ENCODE peak calls at places on chromosomes 4 and X, in eight cellular contexts. P is hepatocyte, K is lower lobe of right lung, B is Karpas-422, L is lung, M is GM12864, G is aorta, F is upper lobe of left lung. R is an unnamed sample.

GRCh38 chrX:70908541-70908940 is at the start of gene TEX11:
- DNase-seq in P (no peak), K (no peak), B (no peak), L (no peak), M (no peak), G (no peak), F (no peak), R (no peak)

GRCh38 chrX:19089555-19090040 is 32.7 kb downstream of the ADGRG2 start:
- DNase-seq in P (no peak), K (no peak), B (no peak), L (no peak), M (no peak), G (no peak), F (no peak), R (no peak)

GRCh38 chr4:155559915-155560314 is 106.7 kb upstream of the GUCY1A1 start:
- DNase-seq in P (no peak), K (no peak), B (no peak), L (no peak), M (no peak), G (no peak), F (no peak), R (peak)

GRCh38 chr4:170391066-170391754 is 301.5 kb upstream of the AADAT start:
- DNase-seq in P (no peak), K (no peak), B (no peak), L (no peak), M (no peak), G (no peak), F (no peak), R (peak)

GRCh38 chr4:85474818-85475630 is at the start of gene ARHGAP24:
- DNase-seq in P (peak), K (peak), B (peak), L (peak), M (peak), G (peak), F (peak), R (peak)

GRCh38 chr4:6198768-6199343 is 1.5 kb downstream of the JAKMIP1 start:
- DNase-seq in P (no peak), K (no peak), B (no peak), L (no peak), M (no peak), G (no peak), F (peak), R (no peak)

GRCh38 chr4:2871911-2872310 is 28.3 kb downstream of the ADD1 start:
- DNase-seq in P (no peak), K (no peak), B (no peak), L (no peak), M (no peak), G (no peak), F (no peak), R (no peak)

GRCh38 chr4:37385424-37385823 is 140.9 kb downstream of the NWD2 start:
- DNase-seq in P (no peak), K (no peak), B (no peak), L (no peak), M (no peak), G (no peak), F (no peak), R (no peak)

GRCh38 chr4:88792268-88792781 is 94.7 kb upstream of the NAP1L5 start:
- DNase-seq in P (peak), K (no peak), B (no peak), L (no peak), M (no peak), G (no peak), F (no peak), R (peak)

GRCh38 chr4:55036405-55036804 is 89.0 kb downstream of the KDR start:
- DNase-seq in P (no peak), K (no peak), B (no peak), L (no peak), M (no peak), G (no peak), F (no peak), R (no peak)

GRCh38 chr4:41514765-41515481 is 23.0 kb upstream of the LIMCH1 start:
- DNase-seq in P (no peak), K (no peak), B (no peak), L (no peak), M (no peak), G (no peak), F (no peak), R (no peak)

GRCh38 chr4:78119698-78120097 is 62.6 kb downstream of the FRAS1 start:
- DNase-seq in P (no peak), K (no peak), B (no peak), L (no peak), M (no peak), G (no peak), F (no peak), R (peak)

GRCh38 chr4:147842573-147842972 is 110.7 kb downstream of the ARHGAP10 start:
- DNase-seq in P (no peak), K (no peak), B (no peak), L (no peak), M (no peak), G (no peak), F (no peak), R (no peak)

GRCh38 chr4:72077346-72077745 is 45.5 kb downstream of the NPFFR2 start:
- DNase-seq in P (no peak), K (no peak), B (no peak), L (no peak), M (no peak), G (no peak), F (no peak), R (no peak)

GRCh38 chr4:36870121-36870520 is 374.4 kb upstream of the NWD2 start:
- DNase-seq in P (no peak), K (no peak), B (no peak), L (no peak), M (no peak), G (no peak), F (no peak), R (no peak)

GRCh38 chrX:139931646-139932076 is 1.2 kb downstream of the ATP11C start:
- DNase-seq in P (no peak), K (no peak), B (no peak), L (no peak), M (no peak), G (no peak), F (no peak), R (no peak)

GRCh38 chr4:73740353-73740778 is at the start of gene CXCL8:
- DNase-seq in P (peak), K (peak), B (no peak), L (peak), M (no peak), G (peak), F (no peak), R (peak)

GRCh38 chr4:108492816-108493595 is 127.4 kb upstream of the RPL34 start:
- DNase-seq in P (peak), K (no peak), B (peak), L (no peak), M (no peak), G (no peak), F (no peak), R (peak)

GRCh38 chrX:130094712-130095111 is 15.6 kb downstream of the ELF4 start:
- DNase-seq in P (no peak), K (no peak), B (no peak), L (no peak), M (no peak), G (no peak), F (no peak), R (no peak)

GRCh38 chr4:138889216-138889615 is 126.4 kb upstream of the NOCT start:
- DNase-seq in P (no peak), K (no peak), B (no peak), L (no peak), M (no peak), G (no peak), F (no peak), R (no peak)

GRCh38 chr4:57905965-57906364 is 795.8 kb upstream of the IGFBP7 start:
- DNase-seq in P (no peak), K (no peak), B (no peak), L (no peak), M (no peak), G (no peak), F (no peak), R (no peak)

GRCh38 chr4:71550220-71551190 is 211.7 kb downstream of the SLC4A4 start:
- DNase-seq in P (peak), K (no peak), B (no peak), L (no peak), M (no peak), G (no peak), F (no peak), R (peak)

GRCh38 chr4:172601195-172601594 is 567.4 kb upstream of the GALNT7 start:
- DNase-seq in P (no peak), K (no peak), B (no peak), L (no peak), M (no peak), G (no peak), F (no peak), R (no peak)

GRCh38 chr4:140568507-140569306 is at the start of gene UCP1:
- DNase-seq in P (peak), K (peak), B (no peak), L (no peak), M (no peak), G (peak), F (peak), R (no peak)

GRCh38 chr4:128502818-128503527 is 215.4 kb upstream of the PGRMC2 start:
- DNase-seq in P (no peak), K (no peak), B (no peak), L (no peak), M (no peak), G (no peak), F (no peak), R (no peak)

GRCh38 chr4:138659041-138659565 is 356.5 kb upstream of the NOCT start:
- DNase-seq in P (no peak), K (no peak), B (no peak), L (no peak), M (no peak), G (no peak), F (no peak), R (no peak)

GRCh38 chr4:20428410-20429160 is 176.9 kb downstream of the SLIT2 start:
- DNase-seq in P (no peak), K (no peak), B (peak), L (no peak), M (no peak), G (no peak), F (no peak), R (no peak)

GRCh38 chr4:24067781-24068193 is 177.9 kb upstream of the PPARGC1A start:
- DNase-seq in P (peak), K (no peak), B (no peak), L (no peak), M (no peak), G (no peak), F (no peak), R (peak)

GRCh38 chrX:104318330-104319009 is 63.7 kb upstream of the ESX1 start:
- DNase-seq in P (peak), K (no peak), B (no peak), L (no peak), M (no peak), G (no peak), F (no peak), R (peak)

GRCh38 chrX:55356609-55357008 is 91.9 kb upstream of the PAGE3 start:
- DNase-seq in P (no peak), K (no peak), B (no peak), L (no peak), M (no peak), G (no peak), F (no peak), R (no peak)

GRCh38 chrX:103794117-103794516 is 17.5 kb downstream of the PLP1 start:
- DNase-seq in P (no peak), K (no peak), B (no peak), L (no peak), M (no peak), G (no peak), F (no peak), R (no peak)

GRCh38 chr4:183350317-183351071 is 28.3 kb upstream of the CLDN24 start:
- DNase-seq in P (no peak), K (no peak), B (no peak), L (no peak), M (no peak), G (no peak), F (peak), R (peak)

GRCh38 chr4:6142935-6143602 is 57.3 kb downstream of the JAKMIP1 start:
- DNase-seq in P (no peak), K (no peak), B (no peak), L (no peak), M (no peak), G (no peak), F (no peak), R (no peak)

GRCh38 chr4:82957045-82957444 is 53.6 kb downstream of the LIN54 start:
- DNase-seq in P (no peak), K (no peak), B (peak), L (no peak), M (peak), G (no peak), F (no peak), R (no peak)

GRCh38 chr4:38131371-38132139 is 171.4 kb downstream of the PTTG2 start:
- DNase-seq in P (peak), K (no peak), B (no peak), L (no peak), M (peak), G (no peak), F (no peak), R (no peak)

GRCh38 chr4:7860600-7861158 is 79.0 kb downstream of the AFAP1 start:
- DNase-seq in P (no peak), K (no peak), B (no peak), L (no peak), M (no peak), G (no peak), F (peak), R (no peak)
- H3K4me3 ChIP-seq in P (no peak), K (no peak), B (no peak), L (no peak), M (no peak), G (no peak), F (no peak), R (no peak)

GRCh38 chr4:153844144-153844543 is 55.3 kb upstream of the SFRP2 start:
- DNase-seq in P (no peak), K (no peak), B (no peak), L (no peak), M (no peak), G (no peak), F (no peak), R (no peak)
- H3K4me3 ChIP-seq in P (no peak), K (no peak), B (no peak), L (no peak), M (no peak), G (no peak), F (no peak), R (no peak)

DNA sequence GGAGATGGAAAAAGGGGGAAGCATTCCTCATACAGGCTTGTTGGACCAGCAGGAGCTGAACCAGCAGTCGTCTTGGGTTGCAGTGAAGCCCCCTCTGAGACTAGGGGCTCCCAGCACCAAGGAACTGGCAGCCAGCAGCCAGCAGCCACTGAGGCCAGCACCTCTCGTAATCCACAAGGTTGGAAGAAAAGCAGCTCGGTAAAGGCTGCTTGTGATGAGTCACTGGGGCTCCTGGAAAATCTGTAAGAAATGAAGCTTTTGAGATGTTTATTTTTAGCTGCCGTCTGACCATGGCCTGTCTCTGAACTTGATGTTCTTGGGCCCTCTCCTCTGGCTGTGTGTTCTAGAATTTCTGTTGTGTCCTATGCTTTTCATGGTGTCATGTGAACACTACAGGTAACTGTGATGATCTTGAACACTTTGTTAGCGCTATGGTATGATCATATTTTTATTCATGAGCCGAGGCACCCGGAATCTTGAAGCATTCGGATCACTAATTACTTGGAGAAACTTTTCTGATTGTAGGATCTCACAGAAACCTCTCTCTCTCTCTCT is 18.6 kb downstream of the CLCN4 start:
- DNase-seq in P (peak), K (no peak), B (no peak), L (no peak), M (no peak), G (no peak), F (no peak), R (peak)
- H3K4me3 ChIP-seq in P (no peak), K (no peak), B (no peak), L (no peak), M (no peak), G (no peak), F (no peak), R (no peak)

DNA sequence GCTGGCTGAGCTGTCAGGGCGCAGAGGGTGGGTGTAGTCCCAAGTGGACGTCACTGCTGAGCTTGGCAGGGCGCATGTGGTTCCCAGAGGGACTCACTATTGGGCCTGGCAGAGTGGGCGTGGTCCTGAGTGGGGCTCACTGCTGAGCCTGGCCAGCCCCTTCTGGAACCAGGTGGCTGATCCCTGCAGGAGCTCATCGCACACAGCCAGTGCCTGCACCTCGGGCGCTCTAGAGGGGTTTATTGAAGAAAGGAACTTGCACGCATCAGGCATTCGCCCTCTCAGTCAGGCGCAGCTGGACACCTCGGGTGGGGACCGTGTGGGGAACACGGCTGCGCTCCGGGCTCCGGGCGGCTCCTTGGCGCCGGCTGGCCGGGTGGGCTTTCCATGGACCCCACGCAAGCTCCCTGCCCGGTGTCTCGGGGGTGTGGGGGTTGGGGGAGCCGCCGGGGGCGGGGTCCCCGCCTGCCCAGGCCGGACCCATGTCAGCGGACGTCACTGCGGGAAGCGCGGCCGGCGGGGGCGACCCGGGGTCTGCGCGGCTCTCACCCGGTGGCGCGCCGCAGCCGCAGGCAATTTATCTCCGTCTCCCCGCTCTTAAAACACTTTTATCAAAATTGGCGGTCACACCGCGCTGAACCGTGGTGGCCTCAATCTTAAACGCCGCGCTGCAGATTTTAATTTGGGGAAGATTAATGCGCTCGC is 65.4 kb upstream of the NKX1-1 start:
- DNase-seq in P (no peak), K (peak), B (no peak), L (no peak), M (no peak), G (no peak), F (peak), R (no peak)
- H3K4me3 ChIP-seq in P (no peak), K (no peak), B (no peak), L (no peak), M (no peak), G (no peak), F (no peak), R (no peak)

GRCh38 chr4:153684182-153685073 is at the start of gene TLR2:
- DNase-seq in P (peak), K (peak), B (no peak), L (peak), M (no peak), G (peak), F (peak), R (no peak)
- H3K4me3 ChIP-seq in P (peak), K (peak), B (no peak), L (peak), M (peak), G (peak), F (peak), R (peak)